ENCODE peak calls at places on chromosomes 1 and 21, in six cellular contexts. One of them, this sample, is unnamed. For H3K4me1 and H3K27me3, the result is how much of the 10 kb centered on the place peaks cover.

GRCh38 chr21:31366825-31367224 is 22.8 kb upstream of the TIAM1 start:
- DNase-seq in K562: no peak
- DNase-seq in HCT116: peak
- DNase-seq in GM12878: no peak
- DNase-seq in H1: no peak
- DNase-seq in HepG2: no peak
- DNase-seq in this sample: no peak

GRCh38 chr1:63662846-63663245 is 69.6 kb downstream of the PGM1 start:
- DNase-seq in GM12878: no peak
- DNase-seq in K562: no peak
- DNase-seq in HCT116: peak
- DNase-seq in H1: no peak
- DNase-seq in HepG2: no peak
- DNase-seq in this sample: peak

GRCh38 chr1:34859442-34860200 is at the start of gene SMIM12:
- DNase-seq in HepG2: peak
- DNase-seq in GM12878: peak
- DNase-seq in HCT116: peak
- DNase-seq in K562: peak
- DNase-seq in H1: peak
- DNase-seq in this sample: peak

GRCh38 chr1:39379187-39379586 is 112.2 kb upstream of the BMP8A start:
- DNase-seq in K562: no peak
- DNase-seq in H1: no peak
- DNase-seq in HepG2: no peak
- DNase-seq in HCT116: no peak
- DNase-seq in GM12878: no peak
- DNase-seq in this sample: no peak

GRCh38 chr1:90964444-90965035 is 57.3 kb downstream of the ZNF644 start:
- DNase-seq in HCT116: peak
- DNase-seq in K562: no peak
- DNase-seq in H1: no peak
- DNase-seq in HepG2: peak
- DNase-seq in GM12878: no peak
- DNase-seq in this sample: no peak

GRCh38 chr1:64655861-64656260 is 89.0 kb upstream of the RAVER2 start:
- DNase-seq in GM12878: no peak
- DNase-seq in K562: no peak
- DNase-seq in HepG2: no peak
- DNase-seq in H1: no peak
- DNase-seq in HCT116: no peak
- DNase-seq in this sample: no peak

GRCh38 chr1:20530261-20530660 is 22.1 kb upstream of the FAM43B start:
- DNase-seq in HepG2: no peak
- DNase-seq in GM12878: no peak
- DNase-seq in H1: no peak
- DNase-seq in HCT116: no peak
- DNase-seq in K562: peak
- DNase-seq in this sample: no peak

GRCh38 chr1:1135339-1136111 is 19.6 kb upstream of the C1orf159 start:
- DNase-seq in HCT116: no peak
- DNase-seq in H1: no peak
- DNase-seq in K562: peak
- DNase-seq in GM12878: no peak
- DNase-seq in HepG2: no peak
- DNase-seq in this sample: no peak

GRCh38 chr1:9590945-9591668 is 2.4 kb downstream of the TMEM201 start:
- DNase-seq in H1: no peak
- DNase-seq in K562: no peak
- DNase-seq in HepG2: no peak
- DNase-seq in HCT116: no peak
- DNase-seq in GM12878: no peak
- DNase-seq in this sample: no peak

GRCh38 chr1:173341307-173341706 is 134.2 kb upstream of the TNFSF4 start:
- DNase-seq in K562: no peak
- DNase-seq in GM12878: no peak
- DNase-seq in HCT116: no peak
- DNase-seq in HepG2: no peak
- DNase-seq in H1: no peak
- DNase-seq in this sample: no peak

GRCh38 chr1:164728719-164729118 is 169.7 kb downstream of the PBX1 start:
- DNase-seq in GM12878: no peak
- DNase-seq in HepG2: no peak
- DNase-seq in K562: no peak
- DNase-seq in HCT116: no peak
- DNase-seq in H1: no peak
- DNase-seq in this sample: no peak

GRCh38 chr1:39632491-39633417 is 6.7 kb downstream of the HEYL start:
- DNase-seq in HCT116: no peak
- DNase-seq in HepG2: no peak
- DNase-seq in K562: peak
- DNase-seq in GM12878: no peak
- DNase-seq in H1: peak
- DNase-seq in this sample: no peak

GRCh38 chr1:205493241-205494085 is 11.0 kb upstream of the CDK18 start:
- DNase-seq in K562: no peak
- DNase-seq in HCT116: no peak
- DNase-seq in HepG2: peak
- DNase-seq in H1: no peak
- DNase-seq in GM12878: no peak
- DNase-seq in this sample: no peak

GRCh38 chr1:7648761-7649384 is 122.2 kb upstream of the VAMP3 start:
- DNase-seq in K562: no peak
- DNase-seq in HCT116: no peak
- DNase-seq in GM12878: no peak
- DNase-seq in HepG2: no peak
- DNase-seq in H1: no peak
- DNase-seq in this sample: no peak

GRCh38 chr1:165138960-165139359 is 217.6 kb downstream of the LMX1A start:
- DNase-seq in HCT116: no peak
- DNase-seq in K562: no peak
- DNase-seq in HepG2: no peak
- DNase-seq in GM12878: no peak
- DNase-seq in H1: no peak
- DNase-seq in this sample: no peak

GRCh38 chr1:91404151-91405012 is at the start of gene HFM1:
- DNase-seq in HepG2: peak
- DNase-seq in HCT116: peak
- DNase-seq in H1: peak
- DNase-seq in K562: peak
- DNase-seq in GM12878: no peak
- DNase-seq in this sample: peak

GRCh38 chr1:17434591-17434990 is 4.9 kb downstream of the RCC2 start:
- DNase-seq in H1: no peak
- DNase-seq in K562: no peak
- DNase-seq in GM12878: no peak
- DNase-seq in HCT116: no peak
- DNase-seq in HepG2: no peak
- DNase-seq in this sample: no peak

GRCh38 chr21:26732442-26733221 is 112.6 kb downstream of the ADAMTS1 start:
- DNase-seq in HCT116: no peak
- DNase-seq in K562: no peak
- DNase-seq in GM12878: no peak
- DNase-seq in H1: peak
- DNase-seq in HepG2: peak
- DNase-seq in this sample: peak

GRCh38 chr1:228256626-228257375 is 49.0 kb downstream of the OBSCN start:
- DNase-seq in K562: no peak
- DNase-seq in GM12878: no peak
- DNase-seq in HepG2: no peak
- DNase-seq in H1: peak
- DNase-seq in HCT116: no peak
- DNase-seq in this sample: no peak

GRCh38 chr1:178566187-178566586 is 53.3 kb downstream of the TEX35 start:
- DNase-seq in H1: no peak
- DNase-seq in GM12878: peak
- DNase-seq in HepG2: no peak
- DNase-seq in K562: no peak
- DNase-seq in HCT116: no peak
- DNase-seq in this sample: no peak

GRCh38 chr1:117060441-117061317 is 553 bp downstream of the TTF2 start:
- DNase-seq in HepG2: peak
- DNase-seq in K562: peak
- DNase-seq in HCT116: peak
- DNase-seq in GM12878: peak
- DNase-seq in H1: no peak
- DNase-seq in this sample: peak

GRCh38 chr1:3577711-3578432 is 33.4 kb downstream of the MEGF6 start:
- DNase-seq in HepG2: no peak
- DNase-seq in GM12878: no peak
- DNase-seq in HCT116: no peak
- DNase-seq in K562: no peak
- DNase-seq in H1: no peak
- DNase-seq in this sample: no peak

GRCh38 chr21:45977396-45977795 is 4.2 kb upstream of the COL6A1 start:
- DNase-seq in H1: peak
- DNase-seq in K562: no peak
- DNase-seq in GM12878: no peak
- DNase-seq in HepG2: no peak
- DNase-seq in HCT116: no peak
- DNase-seq in this sample: no peak

GRCh38 chr21:45980697-45981096 is 873 bp upstream of the COL6A1 start:
- DNase-seq in HCT116: no peak
- DNase-seq in K562: no peak
- DNase-seq in GM12878: no peak
- DNase-seq in HepG2: no peak
- DNase-seq in H1: no peak
- DNase-seq in this sample: no peak

GRCh38 chr21:45979651-45980050 is 1.9 kb upstream of the COL6A1 start:
- DNase-seq in GM12878: no peak
- DNase-seq in H1: no peak
- DNase-seq in HepG2: no peak
- DNase-seq in HCT116: no peak
- DNase-seq in K562: no peak
- DNase-seq in this sample: no peak

GRCh38 chr21:45980271-45980670 is 1.3 kb upstream of the COL6A1 start:
- DNase-seq in HCT116: no peak
- DNase-seq in H1: no peak
- DNase-seq in HepG2: no peak
- DNase-seq in GM12878: no peak
- DNase-seq in K562: no peak
- DNase-seq in this sample: no peak

GRCh38 chr21:45979141-45979631 is 2.4 kb upstream of the COL6A1 start:
- DNase-seq in K562: no peak
- DNase-seq in HepG2: no peak
- DNase-seq in H1: peak
- DNase-seq in GM12878: no peak
- DNase-seq in HCT116: no peak
- DNase-seq in this sample: no peak
- TF ChIP-seq ZNF274 in K562: no peak
- TF ChIP-seq ZNF274 in HepG2: no peak
- TF ChIP-seq ZNF274 in H1: no peak
- TF ChIP-seq ZNF274 in GM12878: no peak
- TF ChIP-seq ZNF274 in HCT116: no peak
- TF ChIP-seq ZNF274 in this sample: no peak

GRCh38 chr21:21000576-21001175 is 2.5 kb downstream of the NCAM2 start:
- DNase-seq in HepG2: no peak
- DNase-seq in H1: no peak
- DNase-seq in GM12878: no peak
- DNase-seq in K562: no peak
- DNase-seq in HCT116: no peak
- DNase-seq in this sample: no peak
- H3K4me1 ChIP-seq in HepG2: under half
- H3K4me1 ChIP-seq in H1: under half
- H3K4me1 ChIP-seq in GM12878: under half
- H3K4me1 ChIP-seq in K562: under half
- H3K4me1 ChIP-seq in HCT116: under half
- H3K4me1 ChIP-seq in this sample: under half

DNA sequence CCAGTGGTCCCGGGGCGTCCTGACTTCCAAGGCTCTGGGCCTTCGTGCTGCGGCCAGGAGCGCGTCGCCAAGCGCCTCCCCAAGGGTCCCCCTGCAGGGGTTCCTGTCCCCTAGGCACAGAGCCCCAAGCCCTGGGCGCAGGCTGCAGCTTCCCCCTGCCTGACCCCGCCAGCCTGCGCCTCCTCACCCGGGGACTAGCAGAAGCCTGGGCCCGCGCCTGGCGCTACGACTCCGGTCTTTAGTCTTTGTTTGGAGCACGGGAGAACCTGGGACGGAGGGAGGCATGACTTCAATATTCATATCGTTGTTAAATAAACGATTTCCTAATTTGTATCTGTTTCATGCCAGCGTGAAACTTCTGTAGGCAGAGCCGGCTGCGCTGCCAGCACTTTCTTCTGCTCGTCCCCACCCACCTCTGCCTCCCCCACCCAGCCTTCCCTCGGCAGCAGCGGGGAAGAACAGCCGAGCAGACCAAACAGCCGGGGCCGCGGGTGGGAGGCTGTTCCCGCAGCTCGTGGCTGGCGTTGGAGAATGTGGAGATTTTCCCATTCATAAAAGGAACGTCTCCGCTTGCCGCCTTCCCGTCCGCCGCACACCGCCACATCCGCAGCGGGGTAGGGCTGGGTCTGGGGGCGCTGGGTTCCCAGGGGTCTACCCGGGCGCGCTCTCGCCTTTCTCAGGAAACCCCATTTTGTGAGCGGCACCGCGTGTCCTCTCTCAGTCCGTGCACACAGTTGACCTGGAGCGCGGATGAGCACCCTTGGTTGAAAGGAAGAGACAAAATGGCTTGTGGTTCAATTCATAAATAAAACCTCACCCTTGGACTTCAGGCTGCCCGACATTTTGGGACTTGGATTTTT is 777 bp upstream of the TRIM67 start:
- DNase-seq in K562: no peak
- DNase-seq in HepG2: no peak
- DNase-seq in HCT116: no peak
- DNase-seq in GM12878: no peak
- DNase-seq in H1: peak
- DNase-seq in this sample: no peak
- H3K27me3 ChIP-seq in K562: under half
- H3K27me3 ChIP-seq in HepG2: under half
- H3K27me3 ChIP-seq in HCT116: under half
- H3K27me3 ChIP-seq in GM12878: under half
- H3K27me3 ChIP-seq in H1: half or more
- H3K27me3 ChIP-seq in this sample: half or more

GRCh38 chr1:223775054-223775453 is 62.7 kb downstream of the CAPN2 start:
- DNase-seq in HCT116: no peak
- DNase-seq in GM12878: no peak
- DNase-seq in H1: no peak
- DNase-seq in K562: no peak
- DNase-seq in HepG2: no peak
- DNase-seq in this sample: no peak
- TF ChIP-seq ZNF274 in HCT116: no peak
- TF ChIP-seq ZNF274 in GM12878: no peak
- TF ChIP-seq ZNF274 in H1: no peak
- TF ChIP-seq ZNF274 in K562: no peak
- TF ChIP-seq ZNF274 in HepG2: no peak
- TF ChIP-seq ZNF274 in this sample: no peak